ENCODE peak calls at places on chromosomes 16 and 17, in six cellular contexts. N is thoracic aorta, G is mesenchymal stem cell, D is BE2C, K is gastrocnemius medialis, F is H1. M is an unnamed sample.
A peak's percentile ranks its signal among the peaks of the same experiment; 100 is the strongest.

GRCh38 chr17:57286372-57287105 is 30.2 kb downstream of the MSI2 start:
- DNase-seq in F (no peak), G (no peak), D (no peak), N (no peak), K (no peak), M (no peak)

GRCh38 chr17:31050948-31051347 is 43.8 kb upstream of the NF1 start:
- DNase-seq in F (no peak), K (no peak), D (no peak), N (no peak), G (no peak), M (no peak)

GRCh38 chr17:81808778-81809555 is 5.0 kb downstream of the GCGR start:
- DNase-seq in F (no peak), N (no peak), D (no peak), K (no peak), G (no peak), M (no peak)

GRCh38 chr17:19752216-19753048 is 4.3 kb upstream of the ALDH3A1 start:
- DNase-seq in F (no peak), G (no peak), D (no peak), N (no peak), K (no peak), M (peak; percentile 81)

GRCh38 chr17:16419074-16419928 is 3.9 kb downstream of the TRPV2 start:
- DNase-seq in D (peak; percentile 72), F (no peak), K (no peak), N (no peak), G (peak; percentile 96), M (peak; percentile 81)

GRCh38 chr16:85861095-85861825 is 37.7 kb upstream of the IRF8 start:
- DNase-seq in K (no peak), G (no peak), D (no peak), F (no peak), N (no peak), M (no peak)

GRCh38 chr17:15999974-16000827 is 577 bp downstream of the TTC19 start:
- DNase-seq in N (no peak), K (no peak), D (peak; percentile 36), F (no peak), G (peak; percentile 55), M (no peak)

GRCh38 chr16:66681676-66682075 is 14.9 kb downstream of the CMTM4 start:
- DNase-seq in G (no peak), F (no peak), K (no peak), N (no peak), D (no peak), M (no peak)

GRCh38 chr17:60579090-60579489 is 20.9 kb upstream of the PPM1D start:
- DNase-seq in D (no peak), F (no peak), K (no peak), N (no peak), G (peak; percentile 88), M (no peak)

GRCh38 chr17:2181206-2181983 is 122.2 kb downstream of the SMG6 start:
- DNase-seq in D (no peak), K (peak; percentile 5), N (peak; percentile 71), G (peak; percentile 87), F (no peak), M (no peak)

GRCh38 chr17:45851022-45851421 is 6.3 kb downstream of the SPPL2C start:
- DNase-seq in N (no peak), F (no peak), K (no peak), D (no peak), G (no peak), M (no peak)

GRCh38 chr17:59807892-59808509 is 84.7 kb downstream of the TUBD1 start:
- DNase-seq in F (no peak), D (no peak), N (no peak), K (no peak), G (no peak), M (no peak)

GRCh38 chr17:13024526-13025263 is 6.9 kb upstream of the ELAC2 start:
- DNase-seq in F (peak; percentile 49), G (peak; percentile 65), N (no peak), K (no peak), D (peak; percentile 56), M (peak; percentile 75)

GRCh38 chr16:2212362-2213324 is 2.0 kb upstream of the BRICD5 start:
- DNase-seq in G (no peak), D (no peak), F (no peak), N (no peak), K (peak; percentile 76), M (peak; percentile 86)

GRCh38 chr17:2749058-2749783 is at the start of gene CCDC92B:
- DNase-seq in N (no peak), F (no peak), G (no peak), K (no peak), D (peak; percentile 31), M (no peak)

GRCh38 chr17:69997332-69997731 is 77.7 kb upstream of the KCNJ16 start:
- DNase-seq in G (peak; percentile 62), F (no peak), K (no peak), D (no peak), N (no peak), M (no peak)

GRCh38 chr17:46110219-46110618 is 83.0 kb downstream of the KANSL1 start:
- DNase-seq in K (no peak), F (no peak), N (no peak), D (no peak), G (no peak), M (no peak)

GRCh38 chr16:9256196-9256595 is 164.8 kb downstream of the HAPSTR1 start:
- DNase-seq in N (no peak), K (no peak), D (peak; percentile 38), G (no peak), F (peak; percentile 58), M (peak; percentile 18)

GRCh38 chr16:85395207-85395912 is 217.8 kb upstream of the GSE1 start:
- DNase-seq in K (no peak), N (peak; percentile 85), D (peak; percentile 97), G (peak; percentile 99), F (no peak), M (peak; percentile 89)

GRCh38 chr16:61149709-61150108 is 886.5 kb downstream of the CDH8 start:
- DNase-seq in D (no peak), F (no peak), G (no peak), K (no peak), N (no peak), M (no peak)

GRCh38 chr17:19338031-19338990 is 24.2 kb downstream of the B9D1 start:
- DNase-seq in K (peak; percentile 38), D (peak; percentile 62), G (peak; percentile 44), N (no peak), F (peak; percentile 47), M (no peak)

GRCh38 chr16:70685061-70685937 is 554 bp downstream of the MTSS2 start:
- DNase-seq in D (no peak), F (no peak), G (peak; percentile 32), N (no peak), K (no peak), M (no peak)

GRCh38 chr17:39920218-39921210 is 2.1 kb upstream of the GSDMB start:
- DNase-seq in K (no peak), D (peak; percentile 23), G (no peak), N (no peak), F (no peak), M (no peak)

GRCh38 chr17:51445934-51446333 is 185.6 kb downstream of the UTP18 start:
- DNase-seq in K (no peak), F (no peak), N (no peak), D (no peak), G (no peak), M (no peak)

GRCh38 chr16:22252317-22252716 is 44.9 kb upstream of the POLR3E start:
- DNase-seq in F (no peak), D (peak; percentile 43), G (no peak), N (no peak), K (no peak), M (no peak)

GRCh38 chr16:27543801-27544200 is 5.9 kb downstream of the GTF3C1 start:
- DNase-seq in G (no peak), N (no peak), D (no peak), F (no peak), K (no peak), M (no peak)

GRCh38 chr16:67346328-67346727 is 19.7 kb downstream of the LRRC36 start:
- DNase-seq in G (no peak), F (no peak), N (no peak), D (no peak), K (no peak), M (peak; percentile 81)

GRCh38 chr17:64781013-64781392 is 118.9 kb upstream of the SMURF2 start:
- DNase-seq in N (no peak), G (no peak), D (no peak), K (no peak), F (no peak), M (peak; percentile 37)

GRCh38 chr17:40024901-40025300 is 9.7 kb downstream of the CSF3 start:
- DNase-seq in D (no peak), K (no peak), F (no peak), N (no peak), G (no peak), M (peak; percentile 42)

DNA sequence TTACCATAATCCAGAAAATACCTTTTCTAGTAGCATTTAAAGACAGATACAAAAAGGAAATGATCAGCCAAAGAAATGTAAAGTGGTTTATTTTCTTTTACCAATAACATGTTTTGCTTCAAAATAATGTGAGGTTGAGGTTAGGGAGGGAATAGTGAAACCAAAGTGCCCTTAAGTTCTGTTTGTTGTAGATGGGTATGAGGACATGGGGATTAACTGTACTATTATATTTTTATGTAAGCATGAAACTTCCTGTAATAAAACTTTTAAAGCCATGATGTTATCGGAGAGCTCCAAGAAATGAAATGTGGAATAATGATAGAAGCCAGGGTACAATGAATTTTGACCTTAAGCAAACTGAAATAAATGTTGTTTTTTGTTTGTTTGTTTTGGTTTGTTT is 9.9 kb downstream of the C16orf46 start:
- DNase-seq in N (no peak), K (no peak), G (peak; percentile 17), D (no peak), F (no peak), M (no peak)
- H3K36me3 ChIP-seq in N (no peaks in the 10 kb centered on the region), K (no peaks in the 10 kb centered on the region), G (no peaks in the 10 kb centered on the region), D (no peaks in the 10 kb centered on the region), F (no peaks in the 10 kb centered on the region), M (no peaks in the 10 kb centered on the region)

DNA sequence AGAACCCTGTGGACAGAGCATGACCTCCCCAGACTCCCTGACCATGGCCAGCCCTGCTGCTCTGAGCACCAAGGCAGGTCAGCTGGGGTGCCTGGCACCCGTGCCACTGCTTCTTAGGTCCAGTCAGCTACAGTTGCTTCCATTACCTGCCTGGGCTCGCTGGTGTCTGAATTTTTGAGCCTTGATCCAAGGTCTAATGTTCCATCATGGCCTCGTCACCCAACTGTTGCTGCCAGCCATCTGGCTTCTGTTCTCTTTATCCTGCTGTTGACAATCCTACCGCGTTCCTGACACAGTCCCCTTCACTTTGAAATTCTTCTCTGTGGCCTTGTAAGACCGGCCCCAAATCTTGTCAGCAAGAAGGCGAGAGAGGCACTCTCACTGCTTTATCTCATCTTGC is 16.7 kb downstream of the GLYR1 start:
- DNase-seq in N (no peak), G (no peak), F (no peak), D (no peak), K (peak; percentile 76), M (no peak)
- H3K36me3 ChIP-seq in N (peaks cover 81% of the 10 kb centered on the region), G (peaks cover 71% of the 10 kb centered on the region), F (peaks cover 30% of the 10 kb centered on the region), D (peaks cover 87% of the 10 kb centered on the region), K (peaks cover 5% of the 10 kb centered on the region), M (peaks cover 33% of the 10 kb centered on the region)

DNA sequence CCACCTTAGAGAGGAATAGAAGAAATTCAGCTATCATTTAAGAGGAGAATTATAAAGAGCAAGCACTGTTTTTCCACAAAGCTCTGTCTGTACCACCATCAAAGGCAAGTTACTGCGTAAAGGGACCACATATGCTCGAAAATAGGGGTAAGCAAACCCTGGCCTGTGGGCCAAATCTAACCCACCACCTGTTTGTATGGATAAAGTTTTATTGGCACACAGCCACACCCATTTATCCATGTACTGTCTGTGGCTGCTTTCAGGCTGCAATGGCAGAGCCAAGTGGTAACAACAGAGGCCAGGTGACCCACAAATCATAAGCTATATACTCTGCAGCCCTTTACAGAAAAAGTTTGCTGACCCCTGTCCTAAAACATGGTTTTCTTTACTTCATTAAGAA is 180.3 kb downstream of the MRTFB start:
- DNase-seq in G (no peak), F (no peak), N (no peak), K (no peak), D (no peak), M (no peak)
- H3K36me3 ChIP-seq in G (peaks cover 44% of the 10 kb centered on the region), F (peaks cover 11% of the 10 kb centered on the region), N (peaks cover 48% of the 10 kb centered on the region), K (no peaks in the 10 kb centered on the region), D (peaks cover 33% of the 10 kb centered on the region), M (peaks cover 35% of the 10 kb centered on the region)

GRCh38 chr17:17818088-17818526 is 18.7 kb downstream of the SREBF1 start:
- DNase-seq in D (peak; percentile 63), F (no peak), K (no peak), G (peak; percentile 44), N (no peak), M (no peak)
- H3K36me3 ChIP-seq in D (peaks cover 53% of the 10 kb centered on the region), F (peaks cover 23% of the 10 kb centered on the region), K (no peaks in the 10 kb centered on the region), G (peaks cover 72% of the 10 kb centered on the region), N (peaks cover 10% of the 10 kb centered on the region), M (peaks cover 47% of the 10 kb centered on the region)